ENCODE peak calls at places on chromosomes 1 and 21, in ten cellular contexts. One of them, this sample, is unnamed.

GRCh38 chr1:172719694-172720138 is 60.8 kb downstream of the FASLG start:
- DNase-seq in GM12865: peak; percentile 58
- DNase-seq in endodermal cell: peak; percentile 57
- DNase-seq in cardiac fibroblast: peak; percentile 75
- DNase-seq in A549: peak; percentile 54
- DNase-seq in MG63: no peak
- DNase-seq in cardiac muscle cell: peak; percentile 69
- DNase-seq in prostate gland: no peak
- DNase-seq in mucosa of descending colon: peak; percentile 32
- DNase-seq in BE2C: no peak
- DNase-seq in this sample: no peak

GRCh38 chr1:184457500-184457899 is 70.7 kb downstream of the C1orf21 start:
- DNase-seq in mucosa of descending colon: no peak
- DNase-seq in cardiac muscle cell: peak; percentile 26
- DNase-seq in prostate gland: peak; percentile 27
- DNase-seq in BE2C: peak; percentile 76
- DNase-seq in GM12865: no peak
- DNase-seq in MG63: no peak
- DNase-seq in A549: no peak
- DNase-seq in cardiac fibroblast: peak; percentile 29
- DNase-seq in endodermal cell: no peak
- DNase-seq in this sample: no peak

GRCh38 chr21:46038871-46039397 is 57.4 kb downstream of the COL6A1 start:
- DNase-seq in prostate gland: no peak
- DNase-seq in endodermal cell: peak; percentile 56
- DNase-seq in GM12865: no peak
- DNase-seq in cardiac muscle cell: peak; percentile 97
- DNase-seq in cardiac fibroblast: peak; percentile 96
- DNase-seq in mucosa of descending colon: no peak
- DNase-seq in A549: no peak
- DNase-seq in MG63: peak; percentile 56
- DNase-seq in BE2C: no peak
- DNase-seq in this sample: no peak

GRCh38 chr1:152906023-152906565 is 2.3 kb upstream of the IVL start:
- DNase-seq in MG63: peak; percentile 97
- DNase-seq in GM12865: no peak
- DNase-seq in BE2C: no peak
- DNase-seq in cardiac muscle cell: no peak
- DNase-seq in cardiac fibroblast: no peak
- DNase-seq in endodermal cell: no peak
- DNase-seq in A549: peak; percentile 48
- DNase-seq in mucosa of descending colon: no peak
- DNase-seq in prostate gland: no peak
- DNase-seq in this sample: no peak

GRCh38 chr1:239262538-239262937 is 123.8 kb upstream of the CHRM3 start:
- DNase-seq in endodermal cell: no peak
- DNase-seq in prostate gland: no peak
- DNase-seq in mucosa of descending colon: peak; percentile 28
- DNase-seq in A549: no peak
- DNase-seq in cardiac fibroblast: no peak
- DNase-seq in BE2C: no peak
- DNase-seq in GM12865: no peak
- DNase-seq in cardiac muscle cell: no peak
- DNase-seq in MG63: no peak
- DNase-seq in this sample: no peak

GRCh38 chr1:45802343-45803298 is 791 bp upstream of the MAST2 start:
- DNase-seq in endodermal cell: peak; percentile 87
- DNase-seq in MG63: peak; percentile 97
- DNase-seq in cardiac muscle cell: peak; percentile 94
- DNase-seq in A549: peak; percentile 86
- DNase-seq in cardiac fibroblast: peak; percentile 93
- DNase-seq in prostate gland: peak; percentile 16
- DNase-seq in GM12865: peak; percentile 62
- DNase-seq in BE2C: peak; percentile 75
- DNase-seq in mucosa of descending colon: peak; percentile 58
- DNase-seq in this sample: peak; percentile 59

GRCh38 chr21:35102488-35103407 is 53.6 kb upstream of the RUNX1 start:
- DNase-seq in prostate gland: no peak
- DNase-seq in cardiac fibroblast: no peak
- DNase-seq in cardiac muscle cell: peak; percentile 6
- DNase-seq in endodermal cell: no peak
- DNase-seq in A549: no peak
- DNase-seq in MG63: no peak
- DNase-seq in mucosa of descending colon: peak; percentile 33
- DNase-seq in GM12865: peak; percentile 1
- DNase-seq in BE2C: no peak
- DNase-seq in this sample: peak; percentile 27

GRCh38 chr1:160675641-160676410 is 29.0 kb upstream of the SLAMF1 start:
- DNase-seq in endodermal cell: peak; percentile 92
- DNase-seq in A549: peak; percentile 77
- DNase-seq in GM12865: peak; percentile 92
- DNase-seq in MG63: peak; percentile 48
- DNase-seq in prostate gland: peak; percentile 38
- DNase-seq in cardiac fibroblast: peak; percentile 83
- DNase-seq in mucosa of descending colon: peak; percentile 84
- DNase-seq in cardiac muscle cell: peak; percentile 80
- DNase-seq in BE2C: peak; percentile 57
- DNase-seq in this sample: peak; percentile 72

GRCh38 chr1:85326851-85327250 is 50.4 kb upstream of the BCL10 start:
- DNase-seq in MG63: no peak
- DNase-seq in A549: no peak
- DNase-seq in cardiac muscle cell: no peak
- DNase-seq in endodermal cell: no peak
- DNase-seq in mucosa of descending colon: no peak
- DNase-seq in GM12865: no peak
- DNase-seq in prostate gland: no peak
- DNase-seq in BE2C: no peak
- DNase-seq in cardiac fibroblast: no peak
- DNase-seq in this sample: no peak

GRCh38 chr1:54940027-54940426 is 40.4 kb upstream of the TMEM61 start:
- DNase-seq in MG63: no peak
- DNase-seq in prostate gland: no peak
- DNase-seq in BE2C: no peak
- DNase-seq in A549: no peak
- DNase-seq in cardiac fibroblast: peak; percentile 31
- DNase-seq in cardiac muscle cell: peak; percentile 24
- DNase-seq in GM12865: no peak
- DNase-seq in endodermal cell: no peak
- DNase-seq in mucosa of descending colon: no peak
- DNase-seq in this sample: no peak

GRCh38 chr1:178542554-178543290 is 29.8 kb downstream of the TEX35 start:
- DNase-seq in mucosa of descending colon: peak; percentile 95
- DNase-seq in MG63: peak; percentile 98
- DNase-seq in cardiac muscle cell: peak; percentile 95
- DNase-seq in GM12865: peak; percentile 87
- DNase-seq in BE2C: peak; percentile 84
- DNase-seq in endodermal cell: peak; percentile 99
- DNase-seq in prostate gland: peak; percentile 80
- DNase-seq in A549: peak; percentile 78
- DNase-seq in cardiac fibroblast: peak; percentile 95
- DNase-seq in this sample: peak; percentile 92

GRCh38 chr21:36700295-36700960 is 1.5 kb downstream of the SIM2 start:
- DNase-seq in prostate gland: no peak
- DNase-seq in GM12865: no peak
- DNase-seq in A549: no peak
- DNase-seq in endodermal cell: peak; percentile 61
- DNase-seq in cardiac fibroblast: no peak
- DNase-seq in MG63: peak; percentile 50
- DNase-seq in BE2C: no peak
- DNase-seq in mucosa of descending colon: no peak
- DNase-seq in cardiac muscle cell: no peak
- DNase-seq in this sample: no peak

GRCh38 chr1:37338658-37339057 is 135.7 kb upstream of the ZC3H12A start:
- DNase-seq in A549: no peak
- DNase-seq in endodermal cell: no peak
- DNase-seq in cardiac fibroblast: no peak
- DNase-seq in MG63: no peak
- DNase-seq in GM12865: no peak
- DNase-seq in prostate gland: no peak
- DNase-seq in cardiac muscle cell: no peak
- DNase-seq in mucosa of descending colon: no peak
- DNase-seq in BE2C: no peak
- DNase-seq in this sample: no peak

GRCh38 chr1:42008264-42008663 is 89.5 kb upstream of the HIVEP3 start:
- DNase-seq in cardiac muscle cell: no peak
- DNase-seq in A549: no peak
- DNase-seq in cardiac fibroblast: no peak
- DNase-seq in mucosa of descending colon: no peak
- DNase-seq in prostate gland: no peak
- DNase-seq in endodermal cell: no peak
- DNase-seq in MG63: no peak
- DNase-seq in BE2C: no peak
- DNase-seq in GM12865: peak; percentile 37
- DNase-seq in this sample: no peak

DNA sequence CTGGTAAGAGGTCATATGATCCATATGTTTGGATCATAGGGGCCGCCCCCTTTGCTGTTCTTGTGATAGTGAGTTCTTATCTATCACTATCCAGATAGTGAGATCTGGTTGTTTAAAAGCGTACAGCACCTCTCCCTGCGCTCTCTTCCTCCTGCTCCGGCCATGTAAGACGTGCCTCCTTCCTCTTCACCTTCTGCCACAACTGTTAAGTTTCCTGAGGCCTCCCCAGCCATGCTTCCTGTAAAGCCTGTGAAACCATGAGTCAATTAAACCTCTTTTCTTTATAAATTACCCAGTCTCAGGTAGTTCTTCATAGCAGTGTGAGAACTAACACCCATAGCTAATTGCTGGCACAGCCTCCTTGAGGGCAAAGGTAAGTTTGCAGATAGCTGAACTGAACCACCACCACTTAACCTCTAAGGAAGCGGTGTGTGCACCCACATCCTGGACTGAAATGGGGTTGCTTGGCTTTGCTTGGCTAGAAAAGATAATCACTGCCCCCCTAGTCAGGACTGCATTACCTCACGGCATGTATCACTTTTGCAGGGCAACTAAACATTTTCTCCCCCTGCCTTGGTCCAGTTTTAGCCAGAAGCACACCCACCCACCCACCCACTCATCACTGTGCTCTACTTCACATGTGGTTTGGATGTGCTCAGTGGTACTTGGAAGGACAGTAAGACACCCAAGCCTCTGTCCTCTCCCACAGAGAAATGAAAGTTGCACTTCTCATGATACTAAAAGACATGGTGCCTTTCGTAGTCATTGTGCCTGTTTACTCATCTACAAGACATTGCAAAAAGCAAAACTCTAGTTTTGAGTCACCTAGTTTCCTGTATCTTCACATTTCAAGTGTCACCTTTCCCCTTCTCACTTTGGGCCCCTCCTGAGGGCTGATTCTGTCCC is 23.1 kb upstream of the PTAFR start:
- DNase-seq in GM12865: peak; percentile 96
- DNase-seq in endodermal cell: no peak
- DNase-seq in BE2C: no peak
- DNase-seq in MG63: no peak
- DNase-seq in prostate gland: no peak
- DNase-seq in A549: no peak
- DNase-seq in cardiac muscle cell: no peak
- DNase-seq in cardiac fibroblast: no peak
- DNase-seq in mucosa of descending colon: peak; percentile 57
- DNase-seq in this sample: peak; percentile 42
- H3K4me3 ChIP-seq in GM12865: no peak overlapping the region
- H3K4me3 ChIP-seq in endodermal cell: no peak overlapping the region
- H3K4me3 ChIP-seq in BE2C: no peak overlapping the region
- H3K4me3 ChIP-seq in MG63: no peak overlapping the region
- H3K4me3 ChIP-seq in prostate gland: no peak overlapping the region
- H3K4me3 ChIP-seq in A549: no peak overlapping the region
- H3K4me3 ChIP-seq in cardiac muscle cell: no peak overlapping the region
- H3K4me3 ChIP-seq in cardiac fibroblast: no peak overlapping the region
- H3K4me3 ChIP-seq in mucosa of descending colon: no peak overlapping the region
- H3K4me3 ChIP-seq in this sample: no peak overlapping the region

DNA sequence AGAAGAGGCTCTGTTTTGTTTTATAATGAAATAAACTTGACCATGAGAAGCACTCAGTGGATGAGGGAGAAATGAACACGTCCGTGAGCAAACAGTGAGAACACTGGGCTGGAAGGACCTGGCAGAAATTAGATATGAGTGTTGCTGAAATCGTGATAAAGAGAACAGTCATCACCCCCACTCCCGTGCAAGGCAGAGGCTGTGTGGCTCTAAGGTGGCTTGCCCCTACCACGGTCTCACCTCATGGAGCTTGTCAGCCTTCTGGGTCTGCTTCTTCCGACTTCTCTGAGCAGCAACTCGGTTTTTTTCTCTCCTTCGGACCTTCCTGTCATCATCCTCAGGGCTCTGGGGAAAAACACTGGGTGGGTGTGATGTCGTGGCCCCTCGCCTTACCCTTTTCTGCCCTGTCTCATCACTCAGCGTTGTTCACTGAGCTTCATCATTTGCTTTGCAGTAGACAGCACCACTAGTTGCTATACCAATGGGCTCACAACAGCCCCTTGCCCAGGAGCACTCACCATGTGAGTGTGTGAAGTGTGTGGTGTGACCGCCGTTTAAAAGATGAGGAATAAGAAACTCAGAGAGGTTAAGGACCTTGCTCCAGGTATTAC is 2.8 kb downstream of the BATF3 start:
- DNase-seq in A549: no peak
- DNase-seq in prostate gland: no peak
- DNase-seq in mucosa of descending colon: no peak
- DNase-seq in cardiac fibroblast: no peak
- DNase-seq in cardiac muscle cell: no peak
- DNase-seq in GM12865: no peak
- DNase-seq in MG63: no peak
- DNase-seq in BE2C: no peak
- DNase-seq in endodermal cell: no peak
- DNase-seq in this sample: no peak
- H3K4me3 ChIP-seq in A549: no peak overlapping the region
- H3K4me3 ChIP-seq in prostate gland: no peak overlapping the region
- H3K4me3 ChIP-seq in mucosa of descending colon: no peak overlapping the region
- H3K4me3 ChIP-seq in cardiac fibroblast: no peak overlapping the region
- H3K4me3 ChIP-seq in cardiac muscle cell: no peak overlapping the region
- H3K4me3 ChIP-seq in GM12865: no peak overlapping the region
- H3K4me3 ChIP-seq in MG63: no peak overlapping the region
- H3K4me3 ChIP-seq in BE2C: no peak overlapping the region
- H3K4me3 ChIP-seq in endodermal cell: no peak overlapping the region
- H3K4me3 ChIP-seq in this sample: no peak overlapping the region

GRCh38 chr1:109280768-109281356 is 2.1 kb downstream of the PSRC1 start:
- DNase-seq in BE2C: no peak
- DNase-seq in endodermal cell: no peak
- DNase-seq in cardiac fibroblast: no peak
- DNase-seq in GM12865: no peak
- DNase-seq in prostate gland: no peak
- DNase-seq in MG63: no peak
- DNase-seq in cardiac muscle cell: no peak
- DNase-seq in mucosa of descending colon: no peak
- DNase-seq in A549: no peak
- DNase-seq in this sample: no peak
- H3K4me3 ChIP-seq in BE2C: no peak overlapping the region
- H3K4me3 ChIP-seq in endodermal cell: peak overlapping the region; percentile 97
- H3K4me3 ChIP-seq in cardiac fibroblast: no peak overlapping the region
- H3K4me3 ChIP-seq in GM12865: no peak overlapping the region
- H3K4me3 ChIP-seq in prostate gland: no peak overlapping the region
- H3K4me3 ChIP-seq in MG63: no peak overlapping the region
- H3K4me3 ChIP-seq in cardiac muscle cell: no peak overlapping the region
- H3K4me3 ChIP-seq in mucosa of descending colon: no peak overlapping the region
- H3K4me3 ChIP-seq in A549: no peak overlapping the region
- H3K4me3 ChIP-seq in this sample: no peak overlapping the region

DNA sequence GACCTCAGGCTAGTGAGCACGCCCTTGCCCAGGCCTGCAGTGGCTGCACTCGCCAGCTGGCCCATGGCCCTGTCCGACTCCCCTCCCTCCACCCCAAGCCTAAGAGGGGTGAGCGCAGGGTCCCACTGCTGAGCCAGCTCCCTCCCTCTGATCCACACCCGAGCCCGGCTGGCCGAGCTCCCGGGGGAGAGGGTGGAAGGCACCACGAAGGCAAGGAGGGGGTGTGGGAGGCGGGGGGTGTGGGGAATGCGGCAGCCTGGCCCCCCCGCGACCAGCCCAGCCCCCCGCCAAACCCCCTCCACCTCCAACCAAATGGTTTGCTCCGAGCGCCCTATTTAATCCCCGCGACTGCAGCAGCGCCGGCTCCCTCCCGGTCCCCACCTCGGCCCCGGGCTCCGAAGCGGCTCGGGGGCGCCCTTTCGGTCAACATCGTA is at the start of gene CADM3:
- DNase-seq in endodermal cell: peak; percentile 79
- DNase-seq in A549: no peak
- DNase-seq in BE2C: peak; percentile 10
- DNase-seq in prostate gland: no peak
- DNase-seq in cardiac fibroblast: peak; percentile 85
- DNase-seq in mucosa of descending colon: no peak
- DNase-seq in cardiac muscle cell: peak; percentile 83
- DNase-seq in GM12865: no peak
- DNase-seq in MG63: no peak
- DNase-seq in this sample: no peak
- H3K4me3 ChIP-seq in endodermal cell: peak within 1 kb of the TSS; percentile 87
- H3K4me3 ChIP-seq in A549: peak within 1 kb of the TSS; percentile 48
- H3K4me3 ChIP-seq in BE2C: peak within 1 kb of the TSS; percentile 20
- H3K4me3 ChIP-seq in prostate gland: peak within 1 kb of the TSS; percentile 5
- H3K4me3 ChIP-seq in cardiac fibroblast: peak within 1 kb of the TSS; percentile 55
- H3K4me3 ChIP-seq in mucosa of descending colon: no peak within 1 kb of the TSS
- H3K4me3 ChIP-seq in cardiac muscle cell: peak within 1 kb of the TSS; percentile 74
- H3K4me3 ChIP-seq in GM12865: no peak within 1 kb of the TSS
- H3K4me3 ChIP-seq in MG63: no peak within 1 kb of the TSS
- H3K4me3 ChIP-seq in this sample: peak within 1 kb of the TSS; percentile 39

This sample was measured in stomach.